ENCODE peak calls at places on chromosomes 4 and X, in four cellular contexts. N, R, Q and W are unnamed samples.

GRCh38 chrX:107677501-107677901 is 49.2 kb downstream of the PRPS1 start:
- DNase-seq in N (peak), R (no peak), Q (no peak), W (no peak)

GRCh38 chrX:119004920-119005524 is 30.6 kb downstream of the LONRF3 start:
- DNase-seq in N (peak), R (peak), Q (no peak), W (peak)

GRCh38 chr4:182478475-182478874 is 235.3 kb downstream of the TENM3 start:
- DNase-seq in N (peak), R (no peak), Q (no peak), W (no peak)

GRCh38 chr4:163748474-163748873 is 254.0 kb downstream of the TMA16 start:
- DNase-seq in N (peak), R (no peak), Q (peak), W (no peak)

GRCh38 chrX:124842205-124842604 is 477.5 kb upstream of the TEX13C start:
- DNase-seq in N (no peak), R (no peak), Q (no peak), W (no peak)

GRCh38 chrX:33109858-33110257 is 101.5 kb downstream of the DMD start:
- DNase-seq in N (no peak), R (no peak), Q (no peak), W (no peak)

GRCh38 chr4:36385951-36386561 is 104.6 kb downstream of the DTHD1 start:
- DNase-seq in N (no peak), R (no peak), Q (no peak), W (peak)

GRCh38 chr4:173505924-173506779 is 23.9 kb downstream of the HAND2 start:
- DNase-seq in N (peak), R (no peak), Q (no peak), W (no peak)

GRCh38 chrX:115036029-115036428 is 18.6 kb upstream of the IL13RA2 start:
- DNase-seq in N (no peak), R (no peak), Q (no peak), W (no peak)

GRCh38 chr4:30825008-30825765 is 105.0 kb downstream of the PCDH7 start:
- DNase-seq in N (peak), R (no peak), Q (no peak), W (no peak)

GRCh38 chrX:2974946-2975345 is 31.4 kb upstream of the ARSH start:
- DNase-seq in N (no peak), R (no peak), Q (no peak), W (no peak)

GRCh38 chrX:80423744-80424143 is 3.5 kb downstream of the TENT5D start:
- DNase-seq in N (no peak), R (no peak), Q (no peak), W (no peak)

GRCh38 chr4:89009653-89010369 is 47.2 kb downstream of the FAM13A start:
- DNase-seq in N (no peak), R (no peak), Q (no peak), W (no peak)

GRCh38 chrX:15946783-15947550 is 92.4 kb upstream of the AP1S2 start:
- DNase-seq in N (peak), R (no peak), Q (peak), W (no peak)

GRCh38 chrX:1464282-1465131 is 11.8 kb upstream of the ASMTL start:
- DNase-seq in N (no peak), R (peak), Q (peak), W (no peak)

GRCh38 chr4:137934921-137935320 is 307.2 kb downstream of the SLC7A11 start:
- DNase-seq in N (no peak), R (no peak), Q (no peak), W (no peak)

GRCh38 chrX:101210630-101211029 is 9.0 kb upstream of the DRP2 start:
- DNase-seq in N (no peak), R (no peak), Q (no peak), W (no peak)

GRCh38 chrX:74207539-74207938 is 96.4 kb upstream of the ZCCHC13 start:
- DNase-seq in N (no peak), R (no peak), Q (no peak), W (no peak)

GRCh38 chrX:30570505-30570904 is 7.1 kb downstream of the TASL start:
- DNase-seq in N (peak), R (no peak), Q (no peak), W (no peak)

GRCh38 chr4:30840571-30840970 is 120.4 kb downstream of the PCDH7 start:
- DNase-seq in N (no peak), R (no peak), Q (no peak), W (no peak)

GRCh38 chr4:4719446-4719845 is 140.0 kb upstream of the MSX1 start:
- DNase-seq in N (no peak), R (no peak), Q (no peak), W (no peak)

GRCh38 chrX:53262918-53263394 is 18.4 kb downstream of the IQSEC2 start:
- DNase-seq in N (peak), R (no peak), Q (no peak), W (no peak)

GRCh38 chrX:106726485-106727437 is at the start of gene RNF128:
- DNase-seq in N (peak), R (no peak), Q (peak), W (no peak)

GRCh38 chrX:22969416-22969815 is 30.3 kb upstream of the DDX53 start:
- DNase-seq in N (peak), R (no peak), Q (no peak), W (no peak)

GRCh38 chr4:13881880-13882279 is 254.4 kb upstream of the BOD1L1 start:
- DNase-seq in N (no peak), R (no peak), Q (no peak), W (no peak)

GRCh38 chrX:103628386-103629290 is at the start of gene TCEAL1:
- DNase-seq in N (peak), R (peak), Q (no peak), W (peak)

GRCh38 chr4:76426272-76426671 is 5.3 kb upstream of the CCDC158 start:
- DNase-seq in N (no peak), R (no peak), Q (no peak), W (no peak)

GRCh38 chrX:154036513-154036912 is 16.8 kb upstream of the IRAK1 start:
- DNase-seq in N (no peak), R (no peak), Q (no peak), W (no peak)

GRCh38 chr4:3243066-3243775 is 5.7 kb upstream of the MSANTD1 start:
- DNase-seq in N (no peak), R (no peak), Q (no peak), W (no peak)

GRCh38 chr4:25172964-25173917 is 13.0 kb upstream of the SEPSECS start:
- DNase-seq in N (peak), R (no peak), Q (peak), W (no peak)

GRCh38 chr4:107897823-107898222 is 33.5 kb upstream of the CYP2U1 start:
- DNase-seq in N (no peak), R (no peak), Q (no peak), W (no peak)

GRCh38 chr4:75490155-75490554 is 24.0 kb downstream of the RCHY1 start:
- DNase-seq in N (no peak), R (no peak), Q (no peak), W (no peak)

GRCh38 chr4:573122-573892 is 2.8 kb downstream of the TMEM271 start:
- DNase-seq in N (no peak), R (no peak), Q (no peak), W (no peak)

GRCh38 chrX:139121616-139122286 is 408.8 kb upstream of the F9 start:
- DNase-seq in N (no peak), R (no peak), Q (no peak), W (no peak)

GRCh38 chrX:40164751-40165150 is 67.0 kb upstream of the BCOR start:
- DNase-seq in N (no peak), R (no peak), Q (no peak), W (no peak)

GRCh38 chrX:110081740-110082139 is 78.8 kb downstream of the TMEM164 start:
- DNase-seq in N (peak), R (no peak), Q (no peak), W (no peak)

GRCh38 chr4:42767669-42768068 is 110.8 kb upstream of the ATP8A1 start:
- DNase-seq in N (no peak), R (no peak), Q (no peak), W (no peak)

GRCh38 chr4:172982151-172982590 is 186.4 kb upstream of the GALNT7 start:
- DNase-seq in N (peak), R (no peak), Q (peak), W (no peak)

GRCh38 chrX:43813898-43814297 is 68.4 kb downstream of the MAOB start:
- DNase-seq in N (no peak), R (no peak), Q (no peak), W (no peak)

GRCh38 chrX:46574337-46574940 is 874 bp downstream of the CHST7 start:
- DNase-seq in N (no peak), R (no peak), Q (peak), W (peak)
- TF ChIP-seq CTCF in N (no peak), R (no peak), Q (no peak), W (no peak)

GRCh38 chr4:184473265-184473514 is 1.2 kb downstream of the IRF2 start:
- DNase-seq in N (no peak), R (no peak), Q (no peak), W (no peak)

GRCh38 chr4:184470785-184471110 is 3.6 kb downstream of the IRF2 start:
- DNase-seq in N (no peak), R (no peak), Q (no peak), W (no peak)

GRCh38 chr4:184472540-184473264 is 1.6 kb downstream of the IRF2 start:
- DNase-seq in N (peak), R (peak), Q (peak), W (peak)

GRCh38 chr4:184473515-184474260 is 662 bp downstream of the IRF2 start:
- DNase-seq in N (peak), R (peak), Q (no peak), W (peak)

GRCh38 chr4:184471872-184472539 is 2.3 kb downstream of the IRF2 start:
- DNase-seq in N (peak), R (no peak), Q (no peak), W (no peak)
- TF ChIP-seq CTCF in N (no peak), R (no peak), Q (no peak), W (no peak)

DNA sequence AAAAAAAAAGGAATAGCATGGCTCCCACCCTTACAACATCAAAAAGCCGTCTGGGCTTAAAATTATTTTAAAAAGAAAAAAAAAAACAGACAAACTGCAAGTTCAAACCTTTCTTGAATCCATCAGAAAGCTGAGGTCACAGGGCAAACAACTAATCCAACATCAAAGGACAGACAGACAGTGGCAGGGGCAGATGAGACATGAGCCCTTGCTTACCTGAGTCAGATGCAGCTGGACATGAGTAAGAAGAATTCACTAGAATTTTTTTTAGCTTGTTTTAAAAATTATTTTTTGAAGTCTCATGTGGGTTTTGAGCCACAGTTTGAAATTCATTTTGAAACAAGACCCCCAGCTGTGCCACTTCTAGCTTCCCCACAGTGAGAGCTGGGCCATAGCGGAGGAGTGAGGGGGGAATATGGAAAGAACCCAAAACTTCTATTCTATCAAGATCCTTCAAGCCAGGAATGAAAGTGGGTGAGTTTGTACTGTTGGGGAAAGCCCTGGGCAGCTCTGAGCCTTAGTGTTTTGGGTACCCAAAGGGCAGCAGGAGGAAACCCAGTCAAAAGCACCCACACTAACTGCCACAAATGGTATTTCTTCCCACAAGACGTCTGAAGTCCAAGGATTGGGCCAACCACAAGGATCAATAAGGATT is 111.4 kb downstream of the ATXN3L start:
- DNase-seq in N (no peak), R (no peak), Q (no peak), W (no peak)
- TF ChIP-seq CTCF in N (no peak), R (no peak), Q (no peak), W (no peak)

GRCh38 chrX:10769165-10769564 is 148.8 kb upstream of the MID1 start:
- DNase-seq in N (peak), R (no peak), Q (no peak), W (no peak)
- TF ChIP-seq CTCF in N (peak), R (no peak), Q (peak), W (no peak)

GRCh38 chrX:8849462-8849861 is 48.3 kb upstream of the FAM9A start:
- DNase-seq in N (no peak), R (no peak), Q (no peak), W (no peak)
- TF ChIP-seq CTCF in N (no peak), R (no peak), Q (no peak), W (no peak)

DNA sequence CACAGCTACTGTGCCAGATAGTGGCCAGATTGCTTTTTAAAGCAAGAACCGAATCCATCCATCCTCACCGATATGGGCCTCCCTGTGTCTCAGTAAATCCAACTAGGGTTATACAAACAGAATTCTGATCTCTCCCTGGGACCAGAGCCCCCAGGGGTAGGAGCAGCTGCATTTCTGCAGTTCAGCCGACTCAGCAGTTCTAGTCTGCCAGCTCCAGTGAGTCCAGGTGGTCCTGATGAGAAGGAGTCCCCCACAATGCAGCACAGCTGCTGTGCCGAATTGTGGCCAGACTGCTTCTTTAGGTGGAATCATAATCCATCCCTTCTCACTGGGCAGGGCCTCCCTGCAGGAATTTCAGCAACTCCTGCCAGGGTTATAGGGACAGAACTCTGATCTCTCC is 532.9 kb downstream of the ACTRT1 start:
- DNase-seq in N (no peak), R (no peak), Q (no peak), W (no peak)
- TF ChIP-seq CTCF in N (no peak), R (no peak), Q (no peak), W (no peak)

GRCh38 chr4:114807357-114807756 is 208.8 kb downstream of the UGT8 start:
- DNase-seq in N (no peak), R (no peak), Q (no peak), W (no peak)

GRCh38 chr4:114811564-114812360 is 213.2 kb downstream of the UGT8 start:
- DNase-seq in N (no peak), R (no peak), Q (no peak), W (no peak)

DNA sequence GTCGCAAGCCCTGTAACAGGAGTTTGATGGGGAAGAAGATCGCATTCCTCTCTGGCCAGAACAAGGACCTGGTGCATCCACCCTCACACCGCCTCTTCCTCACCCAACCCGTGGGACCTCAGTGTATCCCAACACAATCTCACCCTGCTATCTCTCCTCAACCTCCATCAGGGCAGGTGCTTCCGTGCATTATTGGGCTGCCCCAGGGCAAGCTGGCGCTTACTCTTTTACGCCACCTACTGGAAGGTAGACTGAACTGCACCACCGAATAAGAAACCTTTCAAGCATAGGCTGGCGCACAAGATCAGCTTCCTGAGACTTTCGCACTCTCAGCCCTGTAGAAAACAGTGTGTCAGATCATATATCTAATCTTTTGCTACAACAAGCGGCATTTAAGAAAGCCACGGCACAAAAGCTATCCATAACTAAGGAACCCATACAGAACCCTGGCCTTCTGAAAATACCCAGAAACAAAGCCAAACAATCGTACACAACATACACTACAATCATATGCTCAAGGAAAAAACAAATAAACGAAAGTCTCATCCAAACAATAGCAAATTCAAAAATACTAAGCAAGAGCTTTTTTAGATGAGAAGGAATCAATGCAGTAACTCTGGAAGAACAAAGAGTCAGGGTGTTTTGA is 209.3 kb downstream of the UGT8 start:
- DNase-seq in N (peak), R (peak), Q (no peak), W (no peak)
- TF ChIP-seq CTCF in N (peak), R (no peak), Q (peak), W (peak)

GRCh38 chrX:155179343-155179997 is 36.8 kb upstream of the VBP1 start:
- DNase-seq in N (no peak), R (no peak), Q (no peak), W (no peak)
- TF ChIP-seq CTCF in N (no peak), R (no peak), Q (peak), W (no peak)